ENCODE peak calls at places on chromosomes 16 and 17, in four cellular contexts. B is heart left ventricle, I is uterus, P is H1. T is an unnamed sample. For H3K27me3 and H3K4me1, the result is how much of the 10 kb centered on the place peaks cover.

GRCh38 chr16:81429045-81429521 is 15.5 kb upstream of the CMIP start:
- DNase-seq in P (no peak), B (no peak), I (no peak), T (peak)

GRCh38 chr17:62644487-62645173 is 17.2 kb downstream of the MRC2 start:
- DNase-seq in I (no peak), P (peak), B (no peak), T (no peak)

GRCh38 chr17:80731255-80731840 is 186.7 kb downstream of the RPTOR start:
- DNase-seq in I (no peak), B (no peak), P (no peak), T (no peak)

GRCh38 chr16:12254566-12254965 is 278.0 kb downstream of the SNX29 start:
- DNase-seq in P (no peak), B (no peak), I (no peak), T (no peak)

GRCh38 chr17:31824771-31825360 is 34.2 kb downstream of the COPRS start:
- DNase-seq in P (no peak), I (no peak), B (no peak), T (no peak)

GRCh38 chr16:76287466-76287865 is 10.3 kb downstream of the CNTNAP4 start:
- DNase-seq in I (no peak), B (no peak), P (no peak), T (no peak)

GRCh38 chr17:75380315-75380714 is 25.2 kb downstream of the GRB2 start:
- DNase-seq in B (no peak), P (no peak), I (no peak), T (no peak)

GRCh38 chr17:50447870-50448573 is 20.7 kb downstream of the CHAD start:
- DNase-seq in I (no peak), P (no peak), B (no peak), T (no peak)

GRCh38 chr16:57184890-57185445 is 871 bp downstream of the PSME3IP1 start:
- DNase-seq in P (no peak), B (no peak), I (no peak), T (no peak)

GRCh38 chr16:80804061-80804450 is 342 bp downstream of the CDYL2 start:
- DNase-seq in B (no peak), P (peak), I (peak), T (peak)

GRCh38 chr17:15213381-15214087 is 51.6 kb downstream of the PMP22 start:
- DNase-seq in P (no peak), I (no peak), B (no peak), T (no peak)

GRCh38 chr17:70390059-70390458 is 220.7 kb downstream of the KCNJ2 start:
- DNase-seq in B (no peak), P (no peak), I (no peak), T (no peak)

GRCh38 chr16:86176462-86176861 is 277.5 kb downstream of the IRF8 start:
- DNase-seq in P (no peak), I (no peak), B (no peak), T (no peak)

GRCh38 chr16:28990375-28991040 is 5.7 kb downstream of the LAT start:
- DNase-seq in I (no peak), P (no peak), B (no peak), T (no peak)

GRCh38 chr16:77850637-77851330 is 62.4 kb downstream of the VAT1L start:
- DNase-seq in P (no peak), I (no peak), B (no peak), T (no peak)

GRCh38 chr16:67024384-67024896 is 4.5 kb upstream of the CBFB start:
- DNase-seq in B (no peak), P (no peak), I (peak), T (peak)

GRCh38 chr17:27993161-27993695 is 49.2 kb upstream of the NLK start:
- DNase-seq in I (no peak), P (no peak), B (no peak), T (no peak)

GRCh38 chr16:29854520-29855100 is 8.4 kb downstream of the CDIPT start:
- DNase-seq in B (no peak), I (no peak), P (no peak), T (no peak)

GRCh38 chr16:54285414-54286066 is 1.0 kb downstream of the IRX3 start:
- DNase-seq in I (no peak), P (no peak), B (peak), T (no peak)

GRCh38 chr17:38456031-38456815 is 28.0 kb downstream of the ARHGAP23 start:
- DNase-seq in I (no peak), P (no peak), B (no peak), T (no peak)

GRCh38 chr17:39665642-39666221 is 583 bp downstream of the TCAP start:
- DNase-seq in P (no peak), B (peak), I (no peak), T (no peak)

GRCh38 chr17:13688716-13689115 is 87.0 kb upstream of the HS3ST3A1 start:
- DNase-seq in I (no peak), P (no peak), B (no peak), T (no peak)

GRCh38 chr17:8162997-8163977 is 539 bp upstream of the VAMP2 start:
- DNase-seq in I (peak), P (peak), B (no peak), T (peak)

GRCh38 chr16:67708368-67708771 is 10.7 kb downstream of the GFOD2 start:
- DNase-seq in I (no peak), B (no peak), P (no peak), T (no peak)

GRCh38 chr16:74107795-74108610 is 188.6 kb upstream of the PSMD7 start:
- DNase-seq in P (peak), I (no peak), B (no peak), T (peak)

GRCh38 chr17:1907818-1908698 is 78.3 kb downstream of the RPA1 start:
- DNase-seq in I (no peak), P (peak), B (no peak), T (no peak)

GRCh38 chr17:1907216-1907631 is 77.4 kb downstream of the RPA1 start:
- DNase-seq in I (no peak), P (no peak), B (no peak), T (no peak)

GRCh38 chr17:1909985-1910384 is 80.2 kb downstream of the RPA1 start:
- DNase-seq in P (no peak), I (no peak), B (no peak), T (no peak)

GRCh38 chr17:1906622-1907021 is 76.8 kb downstream of the RPA1 start:
- DNase-seq in B (no peak), P (no peak), I (no peak), T (no peak)

GRCh38 chr17:1908699-1909309 is 79.0 kb downstream of the RPA1 start:
- DNase-seq in P (no peak), I (peak), B (peak), T (peak)
- H3K27me3 ChIP-seq in P (half or more), I (under half), B (under half), T (under half)

GRCh38 chr16:19071811-19072777 is 4.7 kb downstream of the COQ7 start:
- DNase-seq in P (peak), B (peak), I (no peak), T (peak)
- TF ChIP-seq CTCF in P (peak), B (peak), I (peak), T (peak)

GRCh38 chr16:381788-382717 is at the start of gene PGAP6:
- DNase-seq in B (no peak), I (peak), P (peak), T (peak)

GRCh38 chr16:380837-381787 is 666 bp downstream of the PGAP6 start:
- DNase-seq in I (no peak), B (peak), P (peak), T (no peak)

GRCh38 chr16:386641-387156 is 4.9 kb upstream of the PGAP6 start:
- DNase-seq in B (peak), P (no peak), I (no peak), T (no peak)

GRCh38 chr16:379961-380836 is 1.6 kb downstream of the PGAP6 start:
- DNase-seq in I (no peak), B (no peak), P (no peak), T (no peak)

DNA sequence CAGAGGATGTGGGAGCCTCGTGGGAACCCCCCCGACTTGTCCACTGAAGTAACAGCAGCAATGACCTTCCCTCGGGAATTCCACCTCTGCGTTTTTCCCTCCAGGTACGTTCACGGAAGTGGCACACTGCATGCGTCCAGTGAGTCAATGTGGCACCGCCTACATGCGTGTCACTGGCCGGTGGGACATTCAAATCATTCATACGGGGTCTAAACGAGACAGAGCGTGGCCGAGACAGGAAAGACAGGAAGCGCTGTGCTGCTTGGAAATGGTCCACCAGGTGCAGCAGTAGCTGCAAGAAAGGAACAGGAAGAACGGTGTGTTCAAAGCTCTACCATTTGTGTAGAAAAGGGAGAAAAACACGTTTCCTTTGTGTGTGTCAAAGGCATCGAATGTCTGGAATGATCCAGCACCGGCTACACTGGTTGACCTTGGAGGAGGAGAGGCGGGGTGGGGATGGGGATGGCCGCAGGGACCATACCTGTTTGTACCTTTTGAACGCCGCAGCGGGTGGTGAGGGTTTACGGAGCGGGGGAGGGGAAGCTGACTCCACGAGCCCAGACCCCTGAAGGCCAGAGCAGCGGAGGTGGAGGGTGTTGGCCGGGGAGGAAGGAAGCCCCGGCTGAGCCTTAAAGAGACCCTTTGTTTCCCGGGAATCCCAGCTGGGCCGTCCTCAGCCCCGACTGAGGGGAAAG is 1.7 kb upstream of the PGAP6 start:
- DNase-seq in B (no peak), P (peak), I (no peak), T (peak)
- H3K4me1 ChIP-seq in B (under half), P (under half), I (under half), T (under half)

DNA sequence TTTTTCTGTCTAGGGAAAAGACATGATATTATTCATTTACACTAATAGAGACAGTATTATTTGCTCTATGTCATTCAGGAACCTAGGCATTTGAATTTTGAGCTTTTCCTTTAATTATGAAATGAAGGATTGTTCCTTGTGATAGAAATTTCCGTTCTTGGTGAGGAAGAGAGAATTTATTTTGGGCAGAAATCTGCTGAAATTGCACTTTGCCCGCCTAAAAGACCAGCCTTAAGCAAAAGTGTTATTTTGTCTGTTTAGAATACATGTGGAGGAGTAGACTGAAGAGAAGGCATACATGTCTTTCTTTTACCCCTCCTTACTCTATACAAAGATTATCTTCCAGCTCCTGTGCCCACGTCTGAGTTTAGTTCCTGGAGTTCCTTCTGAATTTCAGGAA is 16.8 kb upstream of the KRT10 start:
- DNase-seq in I (no peak), P (no peak), B (no peak), T (no peak)
- H3K27me3 ChIP-seq in I (under half), P (under half), B (under half), T (under half)